ENCODE peak calls at places on chromosomes 2 and 18, in seven cellular contexts. T is tibial nerve, R is heart left ventricle, O is transverse colon, K is prostate gland, H is A549, P is esophagus squamous epithelium. V is an unnamed sample. For H3K4me1, the result is how much of the 10 kb centered on the place peaks cover.

GRCh38 chr2:23654756-23655155 is 269.8 kb downstream of the KLHL29 start:
- DNase-seq in P (no peak), H (no peak), K (no peak), O (no peak), T (no peak), R (no peak), V (no peak)

GRCh38 chr2:60468390-60469085 is 84.9 kb downstream of the BCL11A start:
- DNase-seq in K (no peak), T (no peak), H (no peak), R (no peak), O (no peak), P (no peak), V (no peak)

GRCh38 chr2:36362291-36362690 is 6.7 kb downstream of the CRIM1 start:
- DNase-seq in K (no peak), T (no peak), O (no peak), P (no peak), H (no peak), R (no peak), V (no peak)

GRCh38 chr2:229712125-229712524 is 2.2 kb downstream of the DNER start:
- DNase-seq in O (no peak), T (no peak), R (no peak), K (no peak), H (no peak), P (no peak), V (no peak)

GRCh38 chr2:20186078-20186854 is 38.7 kb downstream of the SDC1 start:
- DNase-seq in H (peak), P (no peak), T (peak), R (no peak), K (no peak), O (peak), V (peak)

GRCh38 chr2:221034026-221034701 is 537.9 kb downstream of the EPHA4 start:
- DNase-seq in K (no peak), H (no peak), R (no peak), T (no peak), O (no peak), P (no peak), V (no peak)

GRCh38 chr2:60479226-60480088 is 74.0 kb downstream of the BCL11A start:
- DNase-seq in O (peak), H (no peak), R (no peak), K (peak), T (no peak), P (no peak), V (no peak)

GRCh38 chr2:133213651-133214050 is 354.6 kb downstream of the NCKAP5 start:
- DNase-seq in R (no peak), T (no peak), O (no peak), H (no peak), K (no peak), P (no peak), V (no peak)

GRCh38 chr2:99861376-99861760 is 281.0 kb downstream of the AFF3 start:
- DNase-seq in R (no peak), K (no peak), T (no peak), P (no peak), O (no peak), H (no peak), V (no peak)

GRCh38 chr2:221612171-221612570 is 40.1 kb upstream of the EPHA4 start:
- DNase-seq in H (no peak), P (no peak), K (no peak), T (no peak), O (no peak), R (no peak), V (no peak)

GRCh38 chr2:162750033-162750432 is 88.5 kb downstream of the KCNH7 start:
- DNase-seq in T (no peak), H (no peak), O (no peak), K (no peak), P (no peak), R (no peak), V (no peak)

GRCh38 chr2:150403457-150403856 is 84.0 kb downstream of the RND3 start:
- DNase-seq in P (no peak), O (no peak), T (no peak), H (no peak), R (no peak), K (no peak), V (no peak)

GRCh38 chr2:55581435-55581834 is 36.0 kb downstream of the PPP4R3B start:
- DNase-seq in R (no peak), P (no peak), T (no peak), O (no peak), H (no peak), K (no peak), V (no peak)

GRCh38 chr2:237201461-237202287 is 116.0 kb downstream of the COPS8 start:
- DNase-seq in H (peak), R (no peak), O (peak), K (no peak), T (no peak), P (no peak), V (no peak)

GRCh38 chr18:3104190-3105054 is 91.5 kb upstream of the LPIN2 start:
- DNase-seq in K (no peak), H (no peak), T (no peak), O (no peak), P (no peak), R (no peak), V (no peak)

GRCh38 chr18:49846263-49846662 is 32.9 kb upstream of the ACAA2 start:
- DNase-seq in R (no peak), H (no peak), O (no peak), P (no peak), T (peak), K (no peak), V (no peak)

GRCh38 chr2:187338679-187339121 is 109.4 kb downstream of the CALCRL start:
- DNase-seq in H (no peak), R (no peak), K (no peak), O (no peak), P (no peak), T (no peak), V (no peak)

GRCh38 chr2:215447056-215447455 is 11.2 kb upstream of the FN1 start:
- DNase-seq in T (no peak), P (no peak), R (no peak), H (no peak), K (no peak), O (no peak), V (no peak)

DNA sequence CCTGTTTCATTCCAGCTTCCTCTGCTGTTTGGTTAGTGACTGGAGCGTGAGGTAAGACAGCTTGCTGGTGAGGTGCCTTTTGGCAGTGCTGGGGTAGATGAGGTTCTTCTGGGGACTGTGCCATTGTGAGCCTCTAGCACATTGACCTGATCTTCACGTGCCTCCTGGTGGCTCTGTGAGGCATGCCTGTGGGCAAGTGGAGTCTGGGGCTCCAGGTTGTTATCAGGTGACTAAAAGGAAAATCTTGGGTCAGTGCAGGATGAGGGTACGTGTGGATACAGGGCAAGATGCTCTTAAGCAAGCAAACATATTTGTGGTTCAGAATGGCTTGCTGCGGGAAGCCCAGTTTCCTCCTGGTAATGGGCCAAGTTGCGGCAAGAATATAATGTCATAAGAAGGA is 75.4 kb downstream of the FHOD3 start:
- DNase-seq in T (no peak), P (no peak), O (no peak), H (no peak), K (no peak), R (no peak), V (no peak)
- TF ChIP-seq CTCF in T (no peak), P (no peak), O (no peak), H (no peak), K (no peak), R (no peak), V (no peak)

GRCh38 chr2:182070736-182071135 is 85.1 kb downstream of the PPP1R1C start:
- DNase-seq in H (no peak), K (no peak), O (no peak), P (no peak), R (no peak), T (no peak), V (no peak)

GRCh38 chr2:182066439-182067061 is 80.9 kb downstream of the PPP1R1C start:
- DNase-seq in K (no peak), H (no peak), R (no peak), O (no peak), T (no peak), P (no peak), V (no peak)

GRCh38 chr2:182067393-182067792 is 81.7 kb downstream of the PPP1R1C start:
- DNase-seq in H (no peak), P (no peak), T (no peak), O (no peak), R (no peak), K (no peak), V (no peak)

GRCh38 chr2:182068811-182069210 is 83.2 kb downstream of the PPP1R1C start:
- DNase-seq in R (no peak), T (no peak), H (no peak), O (no peak), P (no peak), K (no peak), V (no peak)

GRCh38 chr2:182069416-182069815 is 83.8 kb downstream of the PPP1R1C start:
- DNase-seq in O (no peak), R (no peak), H (no peak), T (no peak), K (no peak), P (no peak), V (no peak)
- H3K4me1 ChIP-seq in O (under half), R (under half), H (under half), T (under half), K (under half), P (under half), V (under half)

DNA sequence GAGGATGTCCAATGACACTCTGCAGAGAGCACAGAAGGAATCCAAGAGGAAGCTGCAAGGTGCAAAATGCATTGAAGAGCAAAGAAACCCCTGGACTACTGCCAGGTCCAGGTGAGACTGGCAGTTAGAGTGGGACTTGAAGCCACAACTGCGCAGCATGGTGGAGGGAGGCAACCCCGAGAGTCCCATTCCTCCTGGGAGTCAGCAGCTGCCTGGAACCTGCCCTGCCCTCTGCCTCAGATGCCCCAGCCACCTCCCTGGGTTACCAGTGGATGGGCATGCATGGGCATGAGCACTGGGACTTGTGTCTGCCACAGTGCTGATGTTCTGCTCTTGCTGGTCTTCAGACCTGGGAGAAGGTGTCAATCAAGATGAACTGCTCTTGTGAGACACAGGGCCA is 43.2 kb downstream of the ANKMY1 start:
- DNase-seq in H (no peak), P (no peak), K (no peak), T (no peak), R (no peak), O (no peak), V (no peak)
- TF ChIP-seq POLR2A in H (no peak), P (no peak), K (no peak), T (no peak), R (no peak), O (no peak), V (no peak)

GRCh38 chr18:68660355-68661183 is 54.3 kb downstream of the TMX3 start:
- DNase-seq in R (no peak), P (no peak), H (peak), T (no peak), K (no peak), O (no peak), V (no peak)
- TF ChIP-seq CTCF in R (peak), P (peak), H (peak), T (peak), K (peak), O (peak), V (peak)

GRCh38 chr2:128388414-128389032 is 69.9 kb upstream of the HS6ST1 start:
- DNase-seq in O (no peak), R (no peak), H (no peak), P (no peak), K (no peak), T (no peak), V (no peak)
- H3K4me1 ChIP-seq in O (under half), R (under half), H (under half), P (under half), K (under half), T (under half), V (under half)

V was measured in Peyer's patch.